ENCODE peak calls at places on chromosome 7, in six cellular contexts. G is hepatocyte; K is CD8-positive, alpha-beta memory T cell; L is tibial artery; S is fibroblast of lung; P is lung. J is an unnamed sample.

GRCh38 chr7:82443044-82443800 is at the start of gene CACNA2D1:
- DNase-seq in G (peak; percentile 46), S (peak; percentile 21), L (no peak), K (no peak), P (peak; percentile 31), J (peak; percentile 56)

GRCh38 chr7:39688611-39689485 is 65.5 kb downstream of the RALA start:
- DNase-seq in G (no peak), L (no peak), S (peak; percentile 60), P (no peak), K (no peak), J (no peak)

GRCh38 chr7:40760293-40760964 is 625.6 kb downstream of the SUGCT start:
- DNase-seq in S (no peak), P (no peak), K (no peak), G (peak; percentile 24), L (no peak), J (no peak)

GRCh38 chr7:110522751-110523200 is 568.2 kb upstream of the LRRN3 start:
- DNase-seq in G (peak; percentile 60), P (no peak), S (peak; percentile 43), L (no peak), K (no peak), J (peak; percentile 25)

GRCh38 chr7:31029674-31030073 is 22.4 kb upstream of the ADCYAP1R1 start:
- DNase-seq in P (no peak), G (no peak), K (no peak), L (no peak), S (no peak), J (no peak)

GRCh38 chr7:76122516-76123239 is 74.8 kb downstream of the MDH2 start:
- DNase-seq in L (no peak), S (no peak), G (no peak), K (no peak), P (no peak), J (no peak)

GRCh38 chr7:158542651-158543400 is 44.8 kb downstream of the PTPRN2 start:
- DNase-seq in S (no peak), K (no peak), G (no peak), L (no peak), P (no peak), J (no peak)

GRCh38 chr7:3260425-3260762 is 40.7 kb upstream of the SDK1 start:
- DNase-seq in K (no peak), S (peak; percentile 56), P (no peak), L (peak; percentile 36), G (peak; percentile 39), J (peak; percentile 34)

GRCh38 chr7:39453743-39454355 is 112.4 kb upstream of the YAE1 start:
- DNase-seq in P (peak; percentile 47), S (peak; percentile 39), K (peak; percentile 7), L (no peak), G (peak; percentile 61), J (peak; percentile 50)

GRCh38 chr7:130490888-130491771 is 755 bp upstream of the MEST start:
- DNase-seq in P (no peak), L (no peak), K (no peak), G (peak; percentile 64), S (peak; percentile 50), J (peak; percentile 79)

GRCh38 chr7:32536585-32536984 is 41.3 kb downstream of the AVL9 start:
- DNase-seq in K (no peak), P (no peak), L (no peak), S (peak; percentile 80), G (no peak), J (no peak)

GRCh38 chr7:47765373-47765979 is 182.8 kb downstream of the PKD1L1 start:
- DNase-seq in S (no peak), L (no peak), K (no peak), G (no peak), P (no peak), J (no peak)

GRCh38 chr7:157907091-157907490 is 570.3 kb downstream of the DNAJB6 start:
- DNase-seq in G (no peak), P (no peak), L (no peak), K (no peak), S (no peak), J (no peak)

GRCh38 chr7:156820445-156821063 is 72.4 kb downstream of the LMBR1 start:
- DNase-seq in L (no peak), K (no peak), P (no peak), G (no peak), S (no peak), J (peak; percentile 18)

DNA sequence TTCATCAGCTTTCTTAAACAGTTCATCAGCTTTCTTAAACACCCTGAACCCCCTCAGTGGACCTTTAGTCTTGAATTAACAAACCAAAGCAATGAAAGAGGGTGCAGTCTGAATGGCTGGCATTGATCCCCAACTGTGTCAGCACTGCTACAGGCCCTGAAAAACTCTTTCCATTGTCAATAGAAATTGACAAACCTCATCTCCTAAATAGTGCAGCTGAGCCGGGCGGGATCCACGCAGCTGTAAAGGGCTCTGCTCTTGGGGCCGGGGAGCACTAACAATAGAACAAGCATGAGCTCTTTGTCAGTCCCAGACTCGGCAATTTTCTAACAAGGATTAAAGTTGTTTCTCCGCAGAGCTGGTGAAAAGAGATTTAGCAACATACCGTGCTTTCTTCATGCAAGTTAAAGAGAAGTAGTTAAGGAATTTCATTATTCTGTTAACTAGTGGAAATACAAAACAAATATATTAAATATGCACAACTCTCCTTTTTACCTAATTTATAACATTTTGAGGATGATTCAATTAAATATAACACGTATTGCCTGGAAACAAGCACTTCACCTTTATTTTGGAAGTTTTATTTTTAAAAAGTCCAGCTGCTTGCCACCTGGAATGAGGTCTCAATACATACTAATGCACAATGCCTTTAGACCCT is 24.7 kb upstream of the FEZF1 start:
- DNase-seq in P (no peak), S (no peak), G (no peak), L (no peak), K (no peak), J (no peak)
- H3K4me1 ChIP-seq in P (no peaks in the 10 kb centered on the region), S (no peaks in the 10 kb centered on the region), G (no peaks in the 10 kb centered on the region), L (no peaks in the 10 kb centered on the region), K (no peaks in the 10 kb centered on the region), J (no peaks in the 10 kb centered on the region)

DNA sequence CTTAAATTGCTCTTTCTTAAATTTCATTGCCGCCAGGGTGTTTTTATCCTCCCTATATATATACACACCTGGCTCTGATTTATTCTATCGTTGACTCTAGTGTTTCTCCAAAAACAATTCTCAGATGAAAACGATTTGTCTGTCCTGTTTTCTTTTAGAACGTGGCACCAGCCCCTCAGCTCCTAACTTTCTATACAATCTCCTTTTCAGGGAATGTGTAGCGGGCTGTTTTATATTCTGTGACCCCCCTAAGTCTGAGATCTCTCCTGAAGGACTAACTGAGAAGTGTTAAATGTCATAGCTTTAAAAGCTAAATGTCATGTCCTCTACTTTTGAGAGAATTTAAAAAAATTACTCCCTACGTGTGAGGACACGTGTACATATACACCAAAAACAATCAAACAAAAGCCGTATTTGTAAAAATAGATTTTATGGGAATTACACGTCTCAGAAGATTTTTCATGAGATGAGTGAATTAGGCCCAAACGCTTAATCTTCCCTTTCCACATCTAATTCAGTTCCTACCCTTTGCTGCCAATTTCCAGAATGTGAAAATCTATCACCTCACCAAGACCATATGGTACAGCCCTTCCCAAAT is 791 bp upstream of the CTTNBP2 start:
- DNase-seq in K (no peak), P (no peak), S (no peak), L (no peak), G (no peak), J (no peak)
- H3K4me3 ChIP-seq in K (no peak overlapping the region), P (no peak overlapping the region), S (peak overlapping the region; percentile 88), L (peak overlapping the region; percentile 84), G (peak overlapping the region; percentile 92), J (peak overlapping the region; percentile 55)

GRCh38 chr7:69814421-69814962 is 216.2 kb downstream of the AUTS2 start:
- DNase-seq in L (no peak), K (no peak), S (peak; percentile 82), P (no peak), G (no peak), J (no peak)
- H3K27ac ChIP-seq in L (no peak overlapping the region), K (no peak overlapping the region), S (no peak overlapping the region), P (no peak overlapping the region), G (peak overlapping the region; percentile 12), J (no peak overlapping the region)

GRCh38 chr7:120998525-120998924 is 10.0 kb downstream of the CPED1 start:
- DNase-seq in L (no peak), G (no peak), K (no peak), P (no peak), S (no peak), J (no peak)
- H3K4me1 ChIP-seq in L (no peaks in the 10 kb centered on the region), G (peaks cover 13% of the 10 kb centered on the region), K (peaks cover 15% of the 10 kb centered on the region), P (no peaks in the 10 kb centered on the region), S (peaks cover 18% of the 10 kb centered on the region), J (peaks cover 22% of the 10 kb centered on the region)

GRCh38 chr7:28572321-28573058 is 160.2 kb downstream of the CREB5 start:
- DNase-seq in S (no peak), G (no peak), L (no peak), P (no peak), K (no peak), J (no peak)
- H3K4me3 ChIP-seq in S (no peak overlapping the region), G (no peak overlapping the region), L (no peak overlapping the region), P (no peak overlapping the region), K (no peak overlapping the region), J (no peak overlapping the region)

J was measured in SJCRH30.